ENCODE peak calls at places on chromosomes 13 and 19, in six cellular contexts. I is A549, R is heart left ventricle, X is Peyer's patch, P is suprapubic skin, Z is hepatocyte. F is an unnamed sample. For H3K4me1, the result is how much of the 10 kb centered on the place peaks cover.

GRCh38 chr19:8571006-8571411 is 6.2 kb downstream of the MYO1F start:
- DNase-seq in X (no peak), I (peak), Z (no peak), R (peak), P (no peak), F (peak)

GRCh38 chr13:75458696-75459422 is 23.1 kb downstream of the TBC1D4 start:
- DNase-seq in X (no peak), Z (no peak), I (no peak), R (peak), P (no peak), F (peak)

GRCh38 chr19:40249781-40250180 is 23.3 kb upstream of the CCNP start:
- DNase-seq in Z (no peak), X (no peak), R (no peak), I (no peak), P (no peak), F (no peak)

GRCh38 chr13:95411641-95412040 is 110.4 kb upstream of the ABCC4 start:
- DNase-seq in R (no peak), X (no peak), I (no peak), P (no peak), Z (no peak), F (no peak)

GRCh38 chr13:35514166-35514565 is 37.7 kb upstream of the MAB21L1 start:
- DNase-seq in X (no peak), P (no peak), Z (no peak), I (no peak), R (no peak), F (no peak)

GRCh38 chr13:36344173-36344572 is 2.0 kb downstream of the SPART start:
- DNase-seq in R (no peak), P (no peak), I (peak), Z (peak), X (no peak), F (no peak)

GRCh38 chr19:49930483-49931011 is 1.2 kb upstream of the NUP62 start:
- DNase-seq in R (peak), Z (no peak), I (peak), P (no peak), X (no peak), F (no peak)

GRCh38 chr19:51598159-51598915 is 27.3 kb downstream of the ZNF175 start:
- DNase-seq in I (no peak), Z (no peak), P (no peak), R (no peak), X (no peak), F (no peak)

GRCh38 chr13:38804061-38804460 is 117.2 kb downstream of the FREM2 start:
- DNase-seq in R (no peak), Z (no peak), I (no peak), X (no peak), P (no peak), F (no peak)

GRCh38 chr19:54436031-54436523 is 12.9 kb upstream of the LENG8 start:
- DNase-seq in P (no peak), R (no peak), Z (no peak), X (no peak), I (no peak), F (no peak)

GRCh38 chr13:99307648-99308339 is 595 bp upstream of the GPR183 start:
- DNase-seq in I (peak), Z (peak), P (no peak), X (no peak), R (no peak), F (no peak)

GRCh38 chr13:106232680-106233079 is 302.8 kb downstream of the EFNB2 start:
- DNase-seq in I (no peak), X (no peak), R (no peak), Z (no peak), P (no peak), F (no peak)

GRCh38 chr13:105465251-105465650 is 1070.2 kb downstream of the EFNB2 start:
- DNase-seq in R (no peak), Z (no peak), I (no peak), X (no peak), P (no peak), F (no peak)

GRCh38 chr13:99970761-99971575 is 599 bp downstream of the ZIC5 start:
- DNase-seq in Z (no peak), R (no peak), I (peak), X (no peak), P (no peak), F (no peak)

GRCh38 chr13:114043421-114044053 is 69.7 kb upstream of the C13orf46 start:
- DNase-seq in X (no peak), I (peak), P (no peak), Z (peak), R (peak), F (no peak)

GRCh38 chr13:113846639-113847318 is 17.1 kb downstream of the GAS6 start:
- DNase-seq in Z (no peak), P (no peak), R (peak), I (no peak), X (peak), F (no peak)

GRCh38 chr19:8504171-8504570 is 1.7 kb upstream of the PRAM1 start:
- DNase-seq in X (no peak), P (no peak), I (no peak), R (no peak), Z (no peak), F (no peak)

GRCh38 chr19:38375098-38375493 is 725 bp downstream of the PSMD8 start:
- DNase-seq in I (no peak), P (no peak), X (no peak), R (no peak), Z (no peak), F (no peak)

GRCh38 chr13:31042501-31043165 is 110.2 kb downstream of the TEX26 start:
- DNase-seq in R (no peak), I (no peak), P (no peak), Z (no peak), X (no peak), F (no peak)

GRCh38 chr13:30689752-30690151 is 45.6 kb upstream of the ALOX5AP start:
- DNase-seq in Z (no peak), P (no peak), R (no peak), X (no peak), I (no peak), F (no peak)

GRCh38 chr13:113848431-113849260 is 15.2 kb downstream of the GAS6 start:
- DNase-seq in I (no peak), R (peak), P (no peak), X (peak), Z (no peak), F (peak)

GRCh38 chr19:43720936-43721335 is 5.1 kb downstream of the IRGC start:
- DNase-seq in X (no peak), R (no peak), P (no peak), Z (no peak), I (no peak), F (no peak)

GRCh38 chr13:113009743-113010509 is 40.9 kb downstream of the MCF2L start:
- DNase-seq in X (no peak), Z (peak), P (no peak), I (no peak), R (peak), F (no peak)

GRCh38 chr13:108742681-108743080 is 113.3 kb downstream of the MYO16 start:
- DNase-seq in Z (no peak), P (no peak), R (no peak), X (no peak), I (no peak), F (no peak)

GRCh38 chr19:12880551-12881171 is 588 bp downstream of the DNASE2 start:
- DNase-seq in Z (peak), I (no peak), X (no peak), R (no peak), P (no peak), F (no peak)

GRCh38 chr19:49417090-49417489 is 6.2 kb downstream of the PTH2 start:
- DNase-seq in P (no peak), Z (no peak), X (no peak), I (no peak), R (no peak), F (no peak)

GRCh38 chr19:10431254-10431942 is 11.1 kb downstream of the PDE4A start:
- DNase-seq in Z (no peak), X (no peak), I (no peak), R (peak), P (no peak), F (peak)

GRCh38 chr19:11995174-11995573 is 30.3 kb downstream of the ZNF763 start:
- DNase-seq in Z (peak), R (no peak), I (no peak), X (no peak), P (no peak), F (no peak)

GRCh38 chr19:45990113-45990728 is 5.0 kb upstream of the CCDC61 start:
- DNase-seq in X (no peak), R (no peak), P (no peak), I (no peak), Z (no peak), F (no peak)

GRCh38 chr13:110396476-110396875 is 89.4 kb downstream of the COL4A2 start:
- DNase-seq in X (no peak), I (no peak), R (no peak), Z (no peak), P (no peak), F (no peak)

GRCh38 chr19:35184884-35185283 is 30.3 kb downstream of the FXYD5 start:
- DNase-seq in P (no peak), Z (no peak), X (no peak), R (no peak), I (no peak), F (no peak)

DNA sequence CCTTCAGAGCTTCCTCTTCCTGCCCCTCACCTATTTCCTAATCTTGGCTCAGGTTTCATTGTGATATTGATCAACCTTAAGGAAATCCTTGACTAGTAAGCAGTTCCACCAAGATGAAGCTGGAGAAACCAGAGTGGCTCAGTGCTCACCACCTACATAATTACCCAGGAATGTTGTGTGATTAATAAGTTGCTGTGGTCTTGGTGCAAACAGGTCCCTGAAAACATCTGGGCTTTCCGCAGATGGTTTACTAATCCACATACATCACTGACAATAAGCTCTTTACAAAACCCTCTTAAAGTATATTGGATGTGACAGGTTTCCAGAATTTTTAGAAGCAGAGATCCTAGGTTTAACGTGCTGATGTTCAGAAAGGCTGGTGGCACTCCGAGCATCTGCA is 8.6 kb upstream of the SERP2 start:
- DNase-seq in X (no peak), R (no peak), Z (no peak), P (no peak), I (no peak), F (no peak)
- H3K27ac ChIP-seq in X (no peak), R (no peak), Z (peak), P (no peak), I (peak), F (no peak)

DNA sequence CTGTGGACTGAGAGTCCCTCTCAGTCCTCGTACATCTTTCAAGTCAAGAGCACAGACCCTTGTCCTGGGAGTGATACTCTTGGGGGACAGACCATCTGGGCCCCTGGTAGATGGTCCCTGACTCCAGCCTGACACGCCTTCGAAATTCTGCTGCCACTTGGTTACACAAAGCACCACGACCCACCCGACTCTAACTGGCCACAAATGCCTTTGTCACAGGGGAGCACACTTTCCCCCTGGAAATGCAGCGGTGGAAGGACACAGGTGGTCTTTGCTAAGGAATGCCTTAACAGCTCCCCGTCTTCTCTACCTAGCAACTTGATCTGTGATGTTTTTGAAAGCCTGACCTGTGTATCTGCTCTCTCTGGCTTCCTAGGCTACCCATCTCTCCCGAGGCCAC is 13.8 kb upstream of the DHRS12 start:
- DNase-seq in Z (no peak), I (no peak), R (no peak), P (no peak), X (no peak), F (no peak)
- H3K4me3 ChIP-seq in Z (no peak), I (no peak), R (no peak), P (no peak), X (no peak), F (no peak)

GRCh38 chr19:56118666-56119584 is 2.2 kb downstream of the ZNF787 start:
- DNase-seq in Z (no peak), R (no peak), I (no peak), P (no peak), X (no peak), F (no peak)
- H3K4me1 ChIP-seq in Z (under half), R (half or more), I (under half), P (half or more), X (under half), F (under half)

DNA sequence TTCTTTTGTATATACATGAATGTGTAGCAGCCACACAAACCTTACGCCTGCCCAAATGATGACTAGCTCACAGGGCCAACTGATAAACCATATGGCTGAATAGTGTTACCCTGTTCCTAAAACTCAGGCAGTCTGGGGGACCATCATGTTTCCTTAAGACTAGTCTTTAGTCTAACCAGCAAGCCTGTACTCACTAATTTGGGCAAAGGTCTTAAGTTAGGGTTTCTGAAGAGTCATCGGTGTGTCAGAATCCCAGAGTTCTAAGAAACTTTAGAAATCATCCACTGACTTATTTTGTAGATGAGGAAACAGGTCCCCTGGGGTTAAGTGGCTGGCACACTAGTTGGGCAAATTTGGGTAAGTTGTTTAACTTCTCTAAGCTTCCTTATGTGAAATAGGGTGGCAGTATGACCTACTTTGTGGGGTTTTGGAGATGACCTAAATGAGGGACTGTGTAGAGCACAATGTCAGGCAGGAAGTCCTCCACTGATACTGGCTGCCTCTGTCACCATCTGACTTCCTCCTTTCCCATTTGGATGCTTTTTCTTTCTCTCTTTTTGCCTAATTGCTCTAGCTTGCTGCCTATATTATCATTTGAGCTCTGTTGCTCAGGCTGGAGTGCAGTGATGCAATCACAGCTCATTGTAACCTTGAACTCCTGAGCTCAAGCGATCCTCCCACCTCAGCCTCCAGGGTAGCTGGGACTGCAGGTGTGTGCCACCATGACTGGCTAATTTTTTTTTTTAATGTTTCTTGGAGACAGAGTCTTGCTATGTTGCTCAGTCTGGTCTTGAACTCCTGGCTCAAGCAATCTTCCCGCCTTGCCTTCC is 2.4 kb downstream of the ADGRE3 start:
- DNase-seq in P (no peak), I (no peak), R (no peak), Z (no peak), X (no peak), F (no peak)
- H3K27ac ChIP-seq in P (no peak), I (no peak), R (no peak), Z (no peak), X (no peak), F (no peak)